ENCODE peak calls at places on chromosomes 13 and 19, in nine cellular contexts. W, E, V, T, J, U, M, P and H are unnamed samples.

GRCh38 chr19:14502334-14503092 is 6.6 kb upstream of the GIPC1 start:
- DNase-seq in T (no peak), J (no peak), V (peak; percentile 57), U (no peak), P (no peak), W (no peak), E (no peak), M (no peak), H (no peak)

GRCh38 chr19:29737461-29738000 is 22.5 kb upstream of the C19orf12 start:
- DNase-seq in U (peak; percentile 60), J (no peak), W (no peak), T (no peak), M (no peak), P (no peak), E (no peak), V (no peak), H (no peak)

GRCh38 chr13:76991796-76992547 is at the start of gene CLN5:
- DNase-seq in P (peak; percentile 49), E (peak; percentile 94), M (peak; percentile 100), V (peak; percentile 92), J (peak; percentile 95), U (peak; percentile 98), W (peak; percentile 86), T (peak; percentile 88), H (peak; percentile 95)

GRCh38 chr19:46528601-46529447 is 33.2 kb upstream of the PNMA8B start:
- DNase-seq in M (no peak), V (no peak), T (no peak), J (no peak), U (no peak), W (no peak), E (no peak), P (no peak), H (no peak)

GRCh38 chr19:42422576-42423461 is 4.4 kb downstream of the LIPE start:
- DNase-seq in U (no peak), J (peak; percentile 70), T (no peak), E (peak; percentile 30), W (peak; percentile 40), M (no peak), P (no peak), V (no peak), H (no peak)

GRCh38 chr13:21282065-21282464 is 105.6 kb downstream of the MRPL57 start:
- DNase-seq in J (no peak), M (no peak), E (no peak), V (no peak), P (no peak), W (no peak), T (no peak), U (no peak), H (no peak)

GRCh38 chr19:16380314-16380695 is 55.7 kb downstream of the KLF2 start:
- DNase-seq in P (no peak), J (peak; percentile 41), U (peak; percentile 38), V (no peak), E (no peak), T (no peak), M (no peak), W (no peak), H (no peak)

GRCh38 chr19:18386543-18387251 is 739 bp downstream of the GDF15 start:
- DNase-seq in T (peak; percentile 94), M (no peak), J (no peak), V (no peak), P (no peak), U (no peak), W (no peak), E (no peak), H (peak; percentile 44)

GRCh38 chr19:28399187-28399586 is 813.8 kb downstream of the UQCRFS1 start:
- DNase-seq in W (no peak), V (no peak), P (no peak), U (no peak), J (no peak), T (no peak), E (no peak), M (no peak), H (no peak)